ENCODE peak calls at places on chromosomes 3 and 15, in eight cellular contexts. A, O, G, K, R, C, U and M are unnamed samples. For H3K4me1, the result is how much of the 10 kb centered on the place peaks cover.

GRCh38 chr15:60544581-60545115 is 65.7 kb upstream of the ICE2 start:
- DNase-seq in C (no peak), O (no peak), G (no peak), R (no peak), A (no peak), K (no peak), U (no peak), M (no peak)

GRCh38 chr3:123552095-123552714 is 32.6 kb downstream of the HACD2 start:
- DNase-seq in K (no peak), A (no peak), U (peak), R (peak), O (no peak), C (no peak), G (no peak), M (no peak)

GRCh38 chr15:90872481-90873184 is 4.2 kb downstream of the FURIN start:
- DNase-seq in C (no peak), G (peak), R (peak), O (no peak), U (peak), A (no peak), K (no peak), M (no peak)

GRCh38 chr3:172449468-172450149 is 1.4 kb upstream of the GHSR start:
- DNase-seq in O (no peak), A (no peak), G (no peak), K (no peak), U (peak), C (no peak), R (no peak), M (no peak)

GRCh38 chr3:57079221-57079831 is 18.9 kb downstream of the SPATA12 start:
- DNase-seq in G (peak), C (peak), R (peak), A (no peak), O (no peak), K (peak), U (peak), M (peak)

GRCh38 chr3:58333206-58334012 is 717 bp downstream of the PXK start:
- DNase-seq in C (peak), O (no peak), R (peak), G (peak), K (peak), U (peak), A (no peak), M (peak)

GRCh38 chr15:74489518-74490338 is 28.8 kb upstream of the UBL7 start:
- DNase-seq in K (peak), A (peak), C (no peak), G (peak), R (peak), U (peak), O (no peak), M (peak)

GRCh38 chr3:46913644-46914043 is 36.1 kb downstream of the PTH1R start:
- DNase-seq in U (peak), R (peak), C (no peak), G (no peak), K (no peak), O (no peak), A (no peak), M (peak)

DNA sequence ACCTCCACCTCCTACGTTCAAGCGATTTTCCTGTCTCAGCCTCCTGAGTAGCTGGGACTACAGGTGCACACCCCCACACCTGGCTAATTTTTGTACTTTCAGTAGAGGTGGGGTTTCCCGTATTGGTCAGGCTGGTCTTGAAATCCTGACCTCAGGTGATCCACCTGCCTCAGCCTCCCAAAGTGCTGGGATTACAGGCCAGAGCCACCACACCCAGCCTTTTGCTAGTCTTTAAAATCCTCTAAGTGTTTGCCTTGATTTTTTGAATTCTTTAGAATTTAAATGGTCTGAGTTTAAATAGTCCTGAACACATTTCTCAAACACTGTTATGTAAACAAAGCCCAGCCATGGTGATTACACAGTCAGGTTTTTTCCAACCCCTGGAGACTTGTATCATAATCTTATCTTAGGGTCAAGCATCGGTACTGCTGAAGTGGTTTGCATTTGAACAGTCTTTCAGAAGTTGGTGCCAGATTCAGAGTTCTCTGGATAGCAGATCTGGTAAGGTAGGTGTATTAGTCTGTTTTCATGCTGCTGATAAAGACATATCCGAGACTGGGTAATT is 28.2 kb upstream of the PIAS1 start:
- DNase-seq in A (no peak), R (peak), U (no peak), O (no peak), C (no peak), G (no peak), K (peak), M (no peak)
- H3K4me1 ChIP-seq in A (under half), R (under half), U (under half), O (under half), C (under half), G (under half), K (under half), M (under half)

GRCh38 chr3:160754371-160754854 is 1.6 kb upstream of the PPM1L start:
- DNase-seq in K (peak), C (peak), R (no peak), O (peak), G (peak), U (peak), A (no peak), M (peak)

GRCh38 chr3:160755776-160756304 is at the start of gene PPM1L:
- DNase-seq in O (peak), C (peak), A (peak), K (peak), G (peak), U (peak), R (no peak), M (peak)

GRCh38 chr3:160756907-160757623 is 1.0 kb downstream of the PPM1L start:
- DNase-seq in R (no peak), A (no peak), G (no peak), O (no peak), K (peak), U (no peak), C (peak), M (peak)

GRCh38 chr3:160753953-160754352 is 2.1 kb upstream of the PPM1L start:
- DNase-seq in C (no peak), O (no peak), A (no peak), G (no peak), K (no peak), U (no peak), R (no peak), M (no peak)

DNA sequence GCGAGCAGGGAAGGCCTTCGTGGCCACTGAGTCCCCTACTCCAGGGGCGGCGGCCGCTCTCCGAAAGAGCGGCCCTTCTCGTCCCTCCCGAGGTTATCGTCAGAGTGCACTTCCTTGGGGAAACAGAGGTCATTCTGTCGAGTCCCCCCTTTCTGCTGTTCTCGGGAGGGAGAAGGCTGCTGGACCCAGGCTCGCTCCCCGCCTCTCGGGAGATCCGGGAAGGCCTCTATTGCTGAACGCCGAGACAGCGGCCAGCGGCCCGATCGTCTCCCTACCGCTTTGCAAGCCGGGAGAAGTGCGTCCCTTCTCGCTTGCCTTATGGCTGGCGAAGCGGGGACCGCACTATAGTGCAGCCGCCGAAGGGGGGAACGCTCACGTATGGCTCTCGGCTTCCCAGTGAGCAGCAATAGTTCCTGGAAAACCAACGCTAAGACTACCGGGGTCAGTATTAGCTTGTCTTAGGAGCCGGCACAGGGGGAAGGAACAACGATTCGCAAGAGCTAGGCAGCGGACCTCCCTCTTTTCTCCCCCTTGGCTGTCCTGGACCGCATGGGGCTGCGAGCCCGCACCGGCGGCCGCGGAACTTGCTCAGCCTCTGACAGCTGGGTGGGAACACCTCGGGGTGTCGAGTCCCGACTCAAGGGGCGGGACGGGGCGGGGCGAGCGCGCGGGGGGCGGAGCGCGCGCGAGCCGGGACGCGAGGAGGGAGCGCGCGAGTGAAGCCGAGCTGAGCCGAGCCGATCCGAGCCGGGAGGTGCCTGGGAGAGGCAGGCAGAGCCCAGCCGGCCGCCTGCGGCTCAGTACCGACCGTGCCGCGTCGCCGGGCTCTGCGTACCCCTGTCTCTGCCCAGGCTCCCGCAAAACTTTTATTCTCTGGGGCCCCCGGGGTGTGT is 930 bp upstream of the PPM1L start:
- DNase-seq in U (peak), O (peak), C (peak), A (peak), K (peak), G (peak), R (peak), M (peak)
- TF ChIP-seq POLR2A in U (peak), O (peak), C (peak), A (peak), K (peak), G (peak), R (peak), M (peak)

GRCh38 chr3:12401208-12401607 is 83.1 kb upstream of the TSEN2 start:
- DNase-seq in G (no peak), O (no peak), A (no peak), C (no peak), R (no peak), U (no peak), K (no peak), M (no peak)
- H3K4me1 ChIP-seq in G (under half), O (under half), A (under half), C (half or more), R (under half), U (under half), K (under half), M (under half)

DNA sequence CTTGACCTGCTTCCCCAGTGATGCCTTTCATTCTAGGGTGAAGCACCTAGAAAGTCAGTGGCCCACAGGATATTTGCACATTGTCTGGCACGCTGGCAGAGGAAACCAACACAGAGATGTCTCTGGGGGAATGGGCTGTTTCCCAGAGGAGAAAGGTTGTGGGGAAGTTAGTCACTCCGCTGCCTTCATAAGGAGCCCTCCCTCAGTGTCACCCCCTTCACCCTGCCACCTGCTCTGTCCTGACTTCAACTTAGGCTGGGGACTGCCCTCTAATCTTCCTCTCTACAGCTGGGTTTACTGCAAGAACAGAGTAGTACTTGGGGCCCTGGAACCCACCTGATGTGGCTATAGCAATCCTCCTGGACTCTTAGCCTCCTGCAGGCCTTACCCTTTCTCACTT is 5.7 kb downstream of the KLHDC8B start:
- DNase-seq in O (no peak), C (no peak), K (no peak), A (no peak), R (no peak), G (no peak), U (no peak), M (no peak)
- TF ChIP-seq POLR2A in O (no peak), C (no peak), K (no peak), A (no peak), R (no peak), G (no peak), U (no peak), M (no peak)

GRCh38 chr3:136885357-136886213 is 23.6 kb downstream of the NCK1 start:
- DNase-seq in K (no peak), A (no peak), O (no peak), G (no peak), R (no peak), U (no peak), C (no peak), M (no peak)

GRCh38 chr3:136883967-136884720 is 22.1 kb downstream of the NCK1 start:
- DNase-seq in K (no peak), A (no peak), G (no peak), R (no peak), O (no peak), C (no peak), U (no peak), M (no peak)

GRCh38 chr3:136882575-136882974 is 20.6 kb downstream of the NCK1 start:
- DNase-seq in C (no peak), O (no peak), A (no peak), G (no peak), R (no peak), U (peak), K (no peak), M (no peak)
- H3K4me1 ChIP-seq in C (under half), O (under half), A (under half), G (under half), R (under half), U (under half), K (under half), M (under half)

DNA sequence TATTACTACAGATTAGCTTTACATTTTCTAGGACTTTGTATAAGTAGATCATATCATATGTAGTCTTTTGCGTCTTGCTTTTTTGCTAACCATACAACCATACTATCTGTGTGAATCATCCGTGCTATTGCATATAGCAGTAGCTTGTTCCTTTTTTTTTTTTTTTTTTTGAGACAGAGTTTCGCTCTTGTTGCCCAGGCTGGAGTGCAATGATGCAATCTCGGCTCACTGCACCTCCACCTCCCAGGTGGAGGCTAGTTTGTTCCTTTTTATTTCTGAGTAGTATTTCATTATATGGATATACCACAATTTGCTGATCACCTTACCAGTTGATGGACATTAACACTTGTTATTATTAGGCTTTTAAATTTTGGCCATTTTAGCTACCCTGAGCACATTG is 54.5 kb upstream of the TBL1XR1 start:
- DNase-seq in A (no peak), G (no peak), C (no peak), O (no peak), U (no peak), R (no peak), K (no peak), M (no peak)
- TF ChIP-seq POLR2A in A (no peak), G (no peak), C (no peak), O (no peak), U (no peak), R (no peak), K (no peak), M (no peak)